ENCODE peak calls at places on chromosomes 7 and 10, in six cellular contexts. T is IMR-90, B is uterus, S is body of pancreas, E is H1, L is A549. P is an unnamed sample. For H3K4me1, the result is how much of the 10 kb centered on the place peaks cover.

GRCh38 chr7:8149222-8149621 is 112.7 kb downstream of the ICA1 start:
- DNase-seq in B (no peak), E (no peak), L (no peak), T (no peak), S (no peak), P (no peak)

GRCh38 chr7:87226495-87226894 is 7.0 kb upstream of the TMEM243 start:
- DNase-seq in S (no peak), T (no peak), B (no peak), L (no peak), E (no peak), P (no peak)

GRCh38 chr10:69367469-69367868 is 49.2 kb downstream of the TACR2 start:
- DNase-seq in B (no peak), T (no peak), L (no peak), E (no peak), S (no peak), P (no peak)

GRCh38 chr7:92025260-92025659 is 84.6 kb downstream of the AKAP9 start:
- DNase-seq in T (peak), E (no peak), B (no peak), L (no peak), S (no peak), P (no peak)

GRCh38 chr7:103447073-103447960 is 1.3 kb upstream of the SLC26A5 start:
- DNase-seq in T (peak), B (no peak), E (peak), L (peak), S (peak), P (peak)

GRCh38 chr7:29563590-29564454 is at the start of gene PRR15:
- DNase-seq in E (peak), S (peak), L (peak), B (no peak), T (no peak), P (peak)

GRCh38 chr10:14555806-14556205 is 218.9 kb downstream of the FAM107B start:
- DNase-seq in L (no peak), S (no peak), T (no peak), B (no peak), E (no peak), P (no peak)

GRCh38 chr7:158902427-158902826 is 46.1 kb downstream of the DYNC2I1 start:
- DNase-seq in S (no peak), E (no peak), T (no peak), L (no peak), B (no peak), P (no peak)

GRCh38 chr7:88013981-88014380 is 79.9 kb downstream of the ADAM22 start:
- DNase-seq in S (no peak), E (no peak), T (no peak), B (no peak), L (no peak), P (no peak)

GRCh38 chr10:49001861-49002675 is 62.4 kb upstream of the LRRC18 start:
- DNase-seq in S (no peak), T (no peak), B (no peak), E (no peak), L (no peak), P (no peak)

GRCh38 chr7:372546-372938 is 82.6 kb downstream of the FOXL3 start:
- DNase-seq in B (peak), L (no peak), S (no peak), E (no peak), T (no peak), P (no peak)

DNA sequence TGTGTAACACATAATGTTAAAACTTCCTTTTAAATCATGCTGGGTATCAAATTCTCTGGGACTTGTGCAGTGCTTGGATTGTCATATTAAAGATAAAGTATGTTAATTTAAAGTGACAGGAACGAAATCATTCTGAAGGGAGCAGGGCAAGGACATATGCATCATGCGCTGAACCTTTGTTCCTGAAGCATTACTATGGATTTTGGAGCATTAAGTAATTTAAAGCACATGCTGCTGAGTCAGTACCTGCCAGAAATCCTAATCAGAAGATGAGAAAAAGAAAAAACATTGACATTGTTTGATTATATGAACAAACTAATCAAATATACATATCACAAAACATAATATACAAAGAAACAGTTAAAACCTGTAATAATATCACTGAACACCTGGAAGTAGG is 101.4 kb downstream of the MICU1 start:
- DNase-seq in S (no peak), L (no peak), B (no peak), T (no peak), E (no peak), P (no peak)
- H3K4me1 ChIP-seq in S (under half), L (under half), B (under half), T (under half), E (under half), P (under half)

DNA sequence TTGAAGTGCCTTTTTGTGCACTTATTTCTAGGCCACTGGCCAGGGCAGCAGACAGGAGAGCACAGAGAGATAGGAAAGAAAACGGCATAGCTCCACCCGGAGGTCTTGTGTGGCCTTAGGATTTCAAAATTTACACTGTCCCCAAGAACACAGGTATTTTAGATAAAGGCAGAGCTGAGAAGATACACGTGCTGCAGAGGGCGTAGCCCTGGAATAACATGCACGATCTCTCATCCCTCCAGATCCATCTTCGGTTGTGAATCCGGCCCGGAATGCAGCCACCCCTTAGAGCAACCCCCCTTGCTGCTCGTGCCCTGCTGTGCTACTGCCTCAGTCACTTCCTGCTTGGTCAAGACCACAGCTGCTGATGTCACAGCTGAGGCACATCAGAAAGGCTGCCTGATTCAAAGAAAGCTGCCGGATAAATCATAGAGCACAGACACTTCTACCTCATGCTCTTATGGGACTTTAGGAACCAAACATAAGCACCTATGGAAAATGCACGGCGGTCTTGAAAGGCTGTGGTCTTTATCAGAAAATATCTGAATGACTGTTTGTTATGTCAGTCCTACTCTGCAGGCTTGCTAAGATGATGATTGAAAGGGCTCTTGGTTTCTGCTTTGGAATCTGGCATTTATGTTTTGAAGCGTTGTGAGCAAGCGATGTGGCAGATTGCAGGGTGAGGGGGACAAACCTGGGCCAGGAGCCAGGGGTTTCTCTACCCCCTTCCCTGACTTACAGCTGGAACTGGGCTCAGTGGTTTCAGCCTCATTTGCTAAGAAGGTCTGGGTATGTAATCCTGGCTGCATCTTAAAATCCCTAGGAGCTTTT is 152.0 kb downstream of the SVIL start:
- DNase-seq in E (peak), T (peak), S (no peak), B (no peak), L (no peak), P (no peak)
- H3K27ac ChIP-seq in E (peak), T (no peak), S (no peak), B (peak), L (no peak), P (no peak)

GRCh38 chr10:62548686-62549085 is 174.5 kb downstream of the ZNF365 start:
- DNase-seq in T (no peak), L (no peak), S (no peak), B (no peak), E (no peak), P (no peak)
- TF ChIP-seq POLR2A in T (no peak), L (no peak), S (no peak), B (no peak), E (no peak), P (no peak)

GRCh38 chr10:77371848-77372247 is 265.8 kb downstream of the KCNMA1 start:
- DNase-seq in E (no peak), B (no peak), L (peak), T (no peak), S (no peak), P (no peak)

GRCh38 chr10:77372400-77372799 is 265.2 kb downstream of the KCNMA1 start:
- DNase-seq in T (no peak), L (no peak), S (peak), B (no peak), E (no peak), P (peak)

GRCh38 chr10:77377034-77377433 is 260.6 kb downstream of the KCNMA1 start:
- DNase-seq in L (peak), E (no peak), S (no peak), B (no peak), T (peak), P (peak)

GRCh38 chr10:77371421-77371820 is 266.2 kb downstream of the KCNMA1 start:
- DNase-seq in L (no peak), E (no peak), S (no peak), B (no peak), T (no peak), P (no peak)

GRCh38 chr10:77374189-77374656 is 263.4 kb downstream of the KCNMA1 start:
- DNase-seq in S (no peak), E (no peak), L (no peak), B (no peak), T (peak), P (no peak)
- H3K4me1 ChIP-seq in S (half or more), E (under half), L (under half), B (under half), T (under half), P (half or more)

GRCh38 chr7:129043012-129043411 is 11.9 kb downstream of the TNPO3 start:
- DNase-seq in S (no peak), E (no peak), L (no peak), B (no peak), T (no peak), P (no peak)

GRCh38 chr7:129037585-129037984 is 17.3 kb downstream of the TNPO3 start:
- DNase-seq in T (no peak), S (no peak), B (no peak), E (no peak), L (no peak), P (no peak)

GRCh38 chr7:129041929-129042200 is 13.0 kb downstream of the TNPO3 start:
- DNase-seq in T (no peak), B (no peak), L (no peak), S (no peak), E (no peak), P (no peak)

DNA sequence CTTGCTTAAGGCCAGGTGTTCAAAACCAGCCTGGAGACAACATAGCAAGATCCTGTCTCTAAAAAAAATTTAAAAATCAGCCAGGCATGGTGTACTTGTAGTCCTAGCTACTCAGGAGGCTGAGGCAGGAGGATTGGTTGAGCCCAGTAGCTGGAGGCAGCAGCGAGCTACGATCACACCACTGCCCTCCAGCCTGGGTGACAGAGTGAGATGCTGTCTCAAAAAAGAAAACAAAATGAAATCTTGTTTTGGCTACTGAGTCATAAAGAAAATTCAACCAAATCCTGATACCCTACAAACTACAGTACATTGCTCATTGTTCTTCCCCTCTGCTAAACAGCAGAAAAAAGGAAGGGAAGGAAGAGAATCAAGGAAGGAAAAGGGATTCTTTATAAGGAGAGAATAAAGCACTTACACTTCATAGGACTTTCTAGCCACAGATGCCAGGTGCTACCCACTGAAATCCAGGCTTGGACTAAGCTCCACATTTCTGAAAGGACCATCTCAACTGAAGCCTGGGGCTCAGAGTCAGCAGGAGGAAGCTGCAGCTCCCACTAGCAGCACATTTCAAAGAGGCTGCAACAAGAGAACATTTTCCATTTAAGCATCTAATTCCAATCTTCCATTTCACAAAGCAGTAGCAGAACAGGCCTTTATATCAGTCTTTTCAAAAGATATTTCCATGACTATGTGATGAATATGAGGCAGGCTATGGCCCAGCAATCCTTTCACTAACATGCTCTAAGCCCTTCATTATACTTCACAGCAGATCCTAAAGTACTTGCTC is 13.6 kb downstream of the TNPO3 start:
- DNase-seq in E (no peak), T (no peak), S (no peak), B (no peak), L (no peak), P (no peak)
- H3K27ac ChIP-seq in E (no peak), T (no peak), S (no peak), B (no peak), L (no peak), P (no peak)

DNA sequence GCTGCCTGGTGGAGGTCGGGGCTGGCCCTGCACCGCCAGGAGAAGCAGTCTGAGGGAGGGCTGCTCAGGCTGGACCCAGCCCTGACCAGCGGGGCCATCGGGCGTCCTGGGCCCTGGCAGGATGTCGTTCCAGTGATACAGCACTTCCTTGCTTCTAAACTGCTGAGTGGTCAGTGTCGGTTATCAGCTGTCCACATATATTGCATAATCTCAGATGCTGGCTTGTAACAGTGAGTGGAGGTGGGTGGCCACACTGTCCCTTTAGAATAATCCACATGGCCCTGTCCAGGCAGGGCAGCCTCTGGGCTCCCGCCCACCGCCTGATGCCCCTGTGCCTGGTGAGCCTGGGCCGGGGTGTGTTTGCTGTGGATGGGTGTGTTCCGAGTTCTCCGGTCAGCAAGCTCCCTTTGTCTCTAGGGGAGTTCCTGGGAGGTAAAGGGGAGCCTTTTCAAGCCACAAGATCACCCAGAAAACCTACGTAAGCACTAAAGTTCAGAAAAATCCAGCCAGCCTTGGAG is 86.1 kb downstream of the LHPP start:
- DNase-seq in B (no peak), E (no peak), L (no peak), S (no peak), T (peak), P (no peak)
- TF ChIP-seq POLR2A in B (no peak), E (no peak), L (no peak), S (no peak), T (no peak), P (no peak)

GRCh38 chr10:11148638-11149037 is 131.0 kb downstream of the CELF2 start:
- DNase-seq in L (no peak), B (no peak), T (no peak), E (no peak), S (no peak), P (no peak)
- H3K4me1 ChIP-seq in L (under half), B (under half), T (under half), E (under half), S (under half), P (under half)

DNA sequence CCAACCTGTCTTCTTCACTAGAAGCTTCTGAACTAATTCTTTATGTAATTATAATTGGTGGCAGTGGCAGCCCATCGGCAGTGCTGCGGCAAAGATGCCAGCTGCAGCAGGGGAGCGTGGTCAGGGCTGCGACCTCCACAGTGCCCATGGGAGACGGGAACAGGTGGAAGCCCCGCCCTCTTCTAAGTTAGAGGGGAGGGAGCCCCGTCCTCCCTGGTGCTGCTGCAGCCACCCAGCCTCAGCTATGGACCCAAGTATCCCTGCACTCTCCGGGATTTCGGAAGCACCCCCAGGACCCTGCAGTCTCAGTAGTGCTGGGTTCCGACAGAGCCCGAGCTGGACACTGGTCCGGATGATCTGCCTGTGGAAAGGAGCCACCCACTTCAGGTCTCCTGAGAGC is 117.0 kb upstream of the MBL2 start:
- DNase-seq in S (no peak), T (no peak), B (no peak), E (no peak), L (no peak), P (no peak)
- H3K27ac ChIP-seq in S (no peak), T (no peak), B (no peak), E (no peak), L (no peak), P (no peak)

GRCh38 chr7:74376256-74377036 is 77.3 kb upstream of the GTF2IRD1 start:
- DNase-seq in E (no peak), B (no peak), L (no peak), S (no peak), T (no peak), P (no peak)

GRCh38 chr7:74372060-74372408 is 81.7 kb upstream of the GTF2IRD1 start:
- DNase-seq in L (no peak), T (no peak), E (peak), S (no peak), B (no peak), P (no peak)

GRCh38 chr7:74373536-74373935 is 80.2 kb upstream of the GTF2IRD1 start:
- DNase-seq in T (no peak), E (no peak), L (no peak), S (no peak), B (no peak), P (no peak)

GRCh38 chr7:74372511-74373111 is 81.1 kb upstream of the GTF2IRD1 start:
- DNase-seq in B (peak), T (no peak), S (no peak), E (peak), L (no peak), P (no peak)

DNA sequence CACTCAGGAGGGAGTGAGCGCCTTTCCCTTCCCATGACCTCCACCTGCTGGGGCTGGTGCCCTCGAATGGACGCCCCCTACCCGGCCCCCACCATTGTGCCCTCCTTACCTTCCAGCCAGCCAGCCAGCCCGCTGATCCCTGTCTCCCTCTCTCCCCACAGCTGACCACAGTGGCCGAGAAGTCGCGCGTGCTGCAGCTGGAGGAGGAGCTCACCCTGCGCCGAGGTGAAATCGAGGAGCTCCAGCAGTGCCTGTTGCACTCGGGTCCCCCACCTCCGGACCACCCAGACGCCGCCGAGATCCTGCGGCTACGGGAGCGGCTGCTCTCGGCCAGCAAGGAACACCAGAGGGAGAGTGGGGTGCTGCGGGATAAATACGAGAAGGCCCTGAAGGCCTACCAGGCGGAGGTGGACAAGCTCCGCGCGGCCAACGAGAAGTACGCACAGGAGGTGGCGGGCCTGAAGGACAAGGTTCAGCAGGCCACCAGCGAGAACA is 77.9 kb upstream of the GTF2IRD1 start:
- DNase-seq in E (no peak), L (no peak), B (no peak), T (no peak), S (no peak), P (no peak)
- TF ChIP-seq POLR2A in E (no peak), L (no peak), B (no peak), T (no peak), S (no peak), P (no peak)

P was measured in right lobe of liver.